ENCODE peak calls at places on chromosomes 5 and 9, in six cellular contexts. One of them, this sample, is unnamed.

GRCh38 chr5:179860301-179860700 is 1.7 kb upstream of the MRNIP start:
- DNase-seq in NCI-H446 treated with DMSO at 0.1 percent for 48 hours: no peak
- DNase-seq in GM04504: no peak
- DNase-seq in HFFc6: no peak
- DNase-seq in aorta: no peak
- DNase-seq in epithelial cell of prostate: no peak
- DNase-seq in this sample: no peak

GRCh38 chr5:21236896-21237830 is 1249.2 kb upstream of the CDH18 start:
- DNase-seq in NCI-H446 treated with DMSO at 0.1 percent for 48 hours: peak
- DNase-seq in GM04504: no peak
- DNase-seq in HFFc6: no peak
- DNase-seq in aorta: no peak
- DNase-seq in epithelial cell of prostate: peak
- DNase-seq in this sample: no peak

GRCh38 chr5:176535101-176535654 is 2.0 kb downstream of the RNF44 start:
- DNase-seq in NCI-H446 treated with DMSO at 0.1 percent for 48 hours: no peak
- DNase-seq in GM04504: no peak
- DNase-seq in HFFc6: no peak
- DNase-seq in aorta: peak
- DNase-seq in epithelial cell of prostate: no peak
- DNase-seq in this sample: no peak

GRCh38 chr9:135788576-135789300 is 86.8 kb downstream of the KCNT1 start:
- DNase-seq in NCI-H446 treated with DMSO at 0.1 percent for 48 hours: no peak
- DNase-seq in GM04504: no peak
- DNase-seq in HFFc6: no peak
- DNase-seq in aorta: no peak
- DNase-seq in epithelial cell of prostate: no peak
- DNase-seq in this sample: no peak

GRCh38 chr9:86353591-86354047 is 591 bp downstream of the TUT7 start:
- DNase-seq in NCI-H446 treated with DMSO at 0.1 percent for 48 hours: no peak
- DNase-seq in GM04504: no peak
- DNase-seq in HFFc6: peak
- DNase-seq in aorta: no peak
- DNase-seq in epithelial cell of prostate: no peak
- DNase-seq in this sample: no peak

GRCh38 chr5:59819806-59820205 is 73.7 kb downstream of the PDE4D start:
- DNase-seq in NCI-H446 treated with DMSO at 0.1 percent for 48 hours: no peak
- DNase-seq in GM04504: no peak
- DNase-seq in HFFc6: no peak
- DNase-seq in aorta: no peak
- DNase-seq in epithelial cell of prostate: no peak
- DNase-seq in this sample: no peak

GRCh38 chr5:96026334-96027065 is 64.8 kb upstream of the ELL2 start:
- DNase-seq in NCI-H446 treated with DMSO at 0.1 percent for 48 hours: no peak
- DNase-seq in GM04504: peak
- DNase-seq in HFFc6: peak
- DNase-seq in aorta: no peak
- DNase-seq in epithelial cell of prostate: no peak
- DNase-seq in this sample: no peak

GRCh38 chr9:27280249-27280648 is 16.7 kb downstream of the EQTN start:
- DNase-seq in NCI-H446 treated with DMSO at 0.1 percent for 48 hours: no peak
- DNase-seq in GM04504: no peak
- DNase-seq in HFFc6: no peak
- DNase-seq in aorta: no peak
- DNase-seq in epithelial cell of prostate: no peak
- DNase-seq in this sample: no peak

GRCh38 chr5:59301727-59302126 is 591.8 kb downstream of the PDE4D start:
- DNase-seq in NCI-H446 treated with DMSO at 0.1 percent for 48 hours: no peak
- DNase-seq in GM04504: no peak
- DNase-seq in HFFc6: no peak
- DNase-seq in aorta: no peak
- DNase-seq in epithelial cell of prostate: no peak
- DNase-seq in this sample: no peak

GRCh38 chr9:137521405-137521985 is 28.7 kb downstream of the PNPLA7 start:
- DNase-seq in NCI-H446 treated with DMSO at 0.1 percent for 48 hours: no peak
- DNase-seq in GM04504: no peak
- DNase-seq in HFFc6: no peak
- DNase-seq in aorta: no peak
- DNase-seq in epithelial cell of prostate: no peak
- DNase-seq in this sample: no peak

GRCh38 chr5:176670449-176670848 is 23.2 kb downstream of the TSPAN17 start:
- DNase-seq in NCI-H446 treated with DMSO at 0.1 percent for 48 hours: no peak
- DNase-seq in GM04504: no peak
- DNase-seq in HFFc6: no peak
- DNase-seq in aorta: no peak
- DNase-seq in epithelial cell of prostate: no peak
- DNase-seq in this sample: no peak

GRCh38 chr9:19192213-19193028 is 38.1 kb upstream of the DENND4C start:
- DNase-seq in NCI-H446 treated with DMSO at 0.1 percent for 48 hours: no peak
- DNase-seq in GM04504: no peak
- DNase-seq in HFFc6: no peak
- DNase-seq in aorta: no peak
- DNase-seq in epithelial cell of prostate: no peak
- DNase-seq in this sample: no peak

GRCh38 chr5:123937230-123937629 is 425.3 kb downstream of the CSNK1G3 start:
- DNase-seq in NCI-H446 treated with DMSO at 0.1 percent for 48 hours: no peak
- DNase-seq in GM04504: peak
- DNase-seq in HFFc6: peak
- DNase-seq in aorta: no peak
- DNase-seq in epithelial cell of prostate: no peak
- DNase-seq in this sample: no peak

GRCh38 chr5:178238711-178239592 is 6.3 kb upstream of the PHYKPL start:
- DNase-seq in NCI-H446 treated with DMSO at 0.1 percent for 48 hours: no peak
- DNase-seq in GM04504: no peak
- DNase-seq in HFFc6: no peak
- DNase-seq in aorta: no peak
- DNase-seq in epithelial cell of prostate: no peak
- DNase-seq in this sample: no peak

GRCh38 chr9:110588296-110588695 is 8.8 kb upstream of the SVEP1 start:
- DNase-seq in NCI-H446 treated with DMSO at 0.1 percent for 48 hours: no peak
- DNase-seq in GM04504: no peak
- DNase-seq in HFFc6: peak
- DNase-seq in aorta: no peak
- DNase-seq in epithelial cell of prostate: no peak
- DNase-seq in this sample: no peak

GRCh38 chr5:43258116-43258515 is 55.1 kb downstream of the HMGCS1 start:
- DNase-seq in NCI-H446 treated with DMSO at 0.1 percent for 48 hours: no peak
- DNase-seq in GM04504: no peak
- DNase-seq in HFFc6: no peak
- DNase-seq in aorta: no peak
- DNase-seq in epithelial cell of prostate: no peak
- DNase-seq in this sample: no peak

GRCh38 chr9:69016366-69017096 is 2.6 kb upstream of the PRKACG start:
- DNase-seq in NCI-H446 treated with DMSO at 0.1 percent for 48 hours: no peak
- DNase-seq in GM04504: no peak
- DNase-seq in HFFc6: no peak
- DNase-seq in aorta: no peak
- DNase-seq in epithelial cell of prostate: no peak
- DNase-seq in this sample: no peak

GRCh38 chr9:128203842-128204551 is 818 bp downstream of the DNM1 start:
- DNase-seq in NCI-H446 treated with DMSO at 0.1 percent for 48 hours: no peak
- DNase-seq in GM04504: no peak
- DNase-seq in HFFc6: peak
- DNase-seq in aorta: peak
- DNase-seq in epithelial cell of prostate: no peak
- DNase-seq in this sample: peak

GRCh38 chr9:21267141-21267540 is 27.3 kb upstream of the IFNA14 start:
- DNase-seq in NCI-H446 treated with DMSO at 0.1 percent for 48 hours: no peak
- DNase-seq in GM04504: no peak
- DNase-seq in HFFc6: no peak
- DNase-seq in aorta: no peak
- DNase-seq in epithelial cell of prostate: no peak
- DNase-seq in this sample: no peak

GRCh38 chr9:134947265-134947955 is 29.7 kb upstream of the FCN1 start:
- DNase-seq in NCI-H446 treated with DMSO at 0.1 percent for 48 hours: no peak
- DNase-seq in GM04504: no peak
- DNase-seq in HFFc6: no peak
- DNase-seq in aorta: peak
- DNase-seq in epithelial cell of prostate: no peak
- DNase-seq in this sample: no peak

GRCh38 chr9:131641618-131642495 is 96.5 kb downstream of the PRRT1B start:
- DNase-seq in NCI-H446 treated with DMSO at 0.1 percent for 48 hours: no peak
- DNase-seq in GM04504: no peak
- DNase-seq in HFFc6: peak
- DNase-seq in aorta: no peak
- DNase-seq in epithelial cell of prostate: no peak
- DNase-seq in this sample: peak

GRCh38 chr5:135491552-135492318 is 39.6 kb upstream of the TIFAB start:
- DNase-seq in NCI-H446 treated with DMSO at 0.1 percent for 48 hours: no peak
- DNase-seq in GM04504: no peak
- DNase-seq in HFFc6: no peak
- DNase-seq in aorta: no peak
- DNase-seq in epithelial cell of prostate: peak
- DNase-seq in this sample: no peak

GRCh38 chr9:85421641-85422040 is 320.1 kb downstream of the AGTPBP1 start:
- DNase-seq in NCI-H446 treated with DMSO at 0.1 percent for 48 hours: no peak
- DNase-seq in GM04504: no peak
- DNase-seq in HFFc6: no peak
- DNase-seq in aorta: no peak
- DNase-seq in epithelial cell of prostate: no peak
- DNase-seq in this sample: no peak

GRCh38 chr5:95621839-95622629 is 2.1 kb downstream of the GPR150 start:
- DNase-seq in NCI-H446 treated with DMSO at 0.1 percent for 48 hours: no peak
- DNase-seq in GM04504: no peak
- DNase-seq in HFFc6: no peak
- DNase-seq in aorta: no peak
- DNase-seq in epithelial cell of prostate: no peak
- DNase-seq in this sample: no peak

This sample was measured in tibial artery.